ENCODE peak calls at places on chromosomes 13 and 19, in six cellular contexts. C is hepatocyte, X is PC-3, K is GM23248, M is MM.1S, F is OCI-LY7. Q is an unnamed sample. For H3K4me1, the result is how much of the 10 kb centered on the place peaks cover.

GRCh38 chr19:40686882-40687524 is 3.4 kb downstream of the NUMBL start:
- DNase-seq in K (no peak), X (no peak), F (no peak), M (no peak), C (no peak), Q (no peak)

GRCh38 chr19:7007859-7008258 is 13.4 kb downstream of the MBD3L2B start:
- DNase-seq in F (peak), K (no peak), M (no peak), C (no peak), X (no peak), Q (no peak)

GRCh38 chr13:42996584-42996983 is 4.5 kb upstream of the EPSTI1 start:
- DNase-seq in M (no peak), K (peak), C (no peak), X (peak), F (no peak), Q (no peak)

GRCh38 chr19:39631178-39631577 is 24.5 kb upstream of the LGALS16 start:
- DNase-seq in X (no peak), M (no peak), F (no peak), C (no peak), K (no peak), Q (peak)

GRCh38 chr19:38046254-38047047 is 139.4 kb downstream of the SIPA1L3 start:
- DNase-seq in C (no peak), X (no peak), K (no peak), F (peak), M (no peak), Q (no peak)

GRCh38 chr13:51311957-51312520 is 27.5 kb upstream of the SERPINE3 start:
- DNase-seq in C (no peak), K (no peak), X (no peak), M (no peak), F (no peak), Q (no peak)

GRCh38 chr19:35718345-35719041 is 690 bp downstream of the KMT2B start:
- DNase-seq in K (peak), F (peak), X (peak), C (peak), M (peak), Q (peak)

GRCh38 chr13:92297971-92298942 is 899.8 kb downstream of the GPC5 start:
- DNase-seq in M (no peak), F (no peak), K (no peak), C (no peak), X (no peak), Q (peak)

GRCh38 chr19:17243854-17244617 is 1.7 kb downstream of the NR2F6 start:
- DNase-seq in C (peak), X (peak), M (no peak), K (peak), F (peak), Q (peak)

GRCh38 chr19:46471116-46471733 is at the start of gene PNMA8A:
- DNase-seq in C (peak), M (no peak), X (no peak), K (peak), F (no peak), Q (peak)

GRCh38 chr19:294819-295686 is 3.9 kb upstream of the PLPP2 start:
- DNase-seq in C (peak), M (peak), X (no peak), K (peak), F (peak), Q (peak)

GRCh38 chr19:32012886-32013635 is 332.3 kb upstream of the ZNF507 start:
- DNase-seq in X (no peak), F (no peak), K (no peak), M (no peak), C (no peak), Q (no peak)

GRCh38 chr13:56216221-56216620 is 924.5 kb upstream of the PRR20A start:
- DNase-seq in X (no peak), C (no peak), M (no peak), F (no peak), K (no peak), Q (no peak)

GRCh38 chr13:81493144-81493543 is 1152.2 kb upstream of the SPRY2 start:
- DNase-seq in F (no peak), M (no peak), C (peak), K (no peak), X (no peak), Q (no peak)

GRCh38 chr13:72221276-72221962 is 354.4 kb upstream of the DACH1 start:
- DNase-seq in K (no peak), X (peak), M (peak), C (peak), F (peak), Q (peak)

GRCh38 chr13:32829676-32830091 is 186.5 kb upstream of the KL start:
- DNase-seq in F (no peak), C (peak), K (peak), X (peak), M (peak), Q (no peak)

GRCh38 chr19:1266116-1266817 is 2.9 kb upstream of the CIRBP start:
- DNase-seq in X (peak), K (peak), F (peak), C (peak), M (peak), Q (peak)

GRCh38 chr13:73820285-73820684 is 313.9 kb downstream of the KLF12 start:
- DNase-seq in F (no peak), K (no peak), M (no peak), C (no peak), X (no peak), Q (no peak)

GRCh38 chr19:47863514-47863936 is 4.5 kb downstream of the TPRX2 start:
- DNase-seq in X (peak), F (peak), C (peak), K (peak), M (peak), Q (peak)

GRCh38 chr19:11792942-11793341 is 5.4 kb upstream of the ZNF491 start:
- DNase-seq in M (no peak), C (no peak), X (no peak), K (no peak), F (no peak), Q (no peak)

GRCh38 chr19:56740478-56740877 is 68.9 kb upstream of the ZNF835 start:
- DNase-seq in X (no peak), C (no peak), F (no peak), K (no peak), M (no peak), Q (no peak)

GRCh38 chr13:112704634-112705145 is 14.9 kb downstream of the ATP11A start:
- DNase-seq in C (no peak), F (no peak), K (no peak), M (no peak), X (no peak), Q (no peak)

GRCh38 chr13:21232196-21232595 is 55.7 kb downstream of the MRPL57 start:
- DNase-seq in K (peak), C (peak), M (no peak), X (no peak), F (no peak), Q (peak)

GRCh38 chr13:48585456-48585840 is 52.6 kb upstream of the RCBTB2 start:
- DNase-seq in M (no peak), X (peak), C (no peak), K (peak), F (no peak), Q (peak)

GRCh38 chr13:38044067-38044466 is 174.5 kb upstream of the TRPC4 start:
- DNase-seq in M (no peak), C (no peak), K (no peak), X (no peak), F (no peak), Q (no peak)

GRCh38 chr13:38046049-38046376 is 176.4 kb upstream of the TRPC4 start:
- DNase-seq in C (no peak), K (no peak), M (no peak), F (no peak), X (no peak), Q (no peak)

GRCh38 chr13:38042771-38043170 is 173.2 kb upstream of the TRPC4 start:
- DNase-seq in X (no peak), C (no peak), K (peak), F (no peak), M (no peak), Q (no peak)

DNA sequence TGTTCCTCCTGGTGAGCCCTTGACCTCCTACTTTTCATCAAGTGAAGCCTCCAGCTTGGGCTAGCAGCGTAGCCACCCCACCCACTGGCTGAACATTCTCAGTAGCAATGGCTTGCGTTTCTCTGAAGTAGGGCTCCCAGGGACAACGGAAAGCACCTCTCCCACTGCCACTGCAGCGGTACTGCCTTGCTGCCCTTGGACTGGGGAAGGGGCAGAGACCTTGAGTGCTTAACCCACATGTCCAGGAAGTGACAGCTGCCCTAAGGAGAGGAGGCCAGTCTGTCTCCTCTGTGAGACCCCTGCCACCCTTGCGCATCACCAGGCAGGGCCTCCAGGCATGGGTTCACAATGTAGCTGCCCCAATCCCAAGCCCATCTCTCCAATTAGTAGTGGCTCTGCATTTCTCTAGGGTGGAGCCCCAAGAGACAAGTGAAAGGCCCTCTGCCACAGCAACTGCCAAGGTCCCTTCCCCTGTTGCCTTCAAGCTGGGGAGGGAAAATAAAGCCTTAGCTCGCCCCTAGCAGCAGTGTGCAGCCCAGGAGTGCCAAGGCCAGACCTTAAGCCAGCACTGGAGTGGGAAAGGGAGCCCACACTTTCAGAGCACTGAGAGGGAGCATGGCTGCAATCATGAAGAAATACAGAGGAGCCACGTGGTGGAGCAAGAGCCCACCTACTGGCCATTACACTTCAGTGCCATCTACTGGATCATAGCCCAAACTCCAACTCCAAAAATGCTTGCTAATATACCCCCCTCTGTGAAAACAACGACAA is 175.9 kb upstream of the TRPC4 start:
- DNase-seq in F (peak), M (peak), C (peak), K (peak), X (peak), Q (peak)
- H2AFZ ChIP-seq in F (peak), M (peak), C (no peak), K (peak), X (peak), Q (peak)

GRCh38 chr13:27925220-27925991 is 5.6 kb downstream of the PDX1 start:
- DNase-seq in K (no peak), X (no peak), M (no peak), F (no peak), C (no peak), Q (no peak)

GRCh38 chr13:27923794-27924528 is 4.2 kb downstream of the PDX1 start:
- DNase-seq in K (no peak), M (no peak), F (no peak), X (no peak), C (no peak), Q (peak)

GRCh38 chr13:27926644-27927434 is 7.0 kb downstream of the PDX1 start:
- DNase-seq in M (no peak), K (peak), X (no peak), F (no peak), C (no peak), Q (peak)

GRCh38 chr13:27922974-27923612 is 3.3 kb downstream of the PDX1 start:
- DNase-seq in M (no peak), K (no peak), C (no peak), F (no peak), X (no peak), Q (peak)

DNA sequence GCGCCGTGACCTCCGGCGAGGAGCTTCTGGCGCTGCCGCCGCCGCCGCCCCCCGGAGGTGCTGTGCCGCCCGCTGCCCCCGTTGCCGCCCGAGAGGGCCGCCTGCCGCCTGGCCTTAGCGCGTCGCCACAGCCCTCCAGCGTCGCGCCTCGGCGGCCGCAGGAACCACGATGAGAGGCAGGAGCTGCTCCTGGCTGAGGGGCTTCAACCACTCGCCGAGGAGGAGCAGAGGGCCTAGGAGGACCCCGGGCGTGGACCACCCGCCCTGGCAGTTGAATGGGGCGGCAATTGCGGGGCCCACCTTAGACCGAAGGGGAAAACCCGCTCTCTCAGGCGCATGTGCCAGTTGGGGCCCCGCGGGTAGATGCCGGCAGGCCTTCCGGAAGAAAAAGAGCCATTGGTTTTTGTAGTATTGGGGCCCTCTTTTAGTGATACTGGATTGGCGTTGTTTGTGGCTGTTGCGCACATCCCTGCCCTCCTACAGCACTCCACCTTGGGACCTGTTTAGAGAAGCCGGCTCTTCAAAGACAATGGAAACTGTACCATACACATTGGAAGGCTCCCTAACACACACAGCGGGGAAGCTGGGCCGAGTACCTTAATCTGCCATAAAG is 4.8 kb downstream of the PDX1 start:
- DNase-seq in C (no peak), M (no peak), F (no peak), X (no peak), K (no peak), Q (peak)
- TF ChIP-seq EZH2phosphoT487 in C (no peak), M (no peak), F (no peak), X (no peak), K (peak), Q (peak)

DNA sequence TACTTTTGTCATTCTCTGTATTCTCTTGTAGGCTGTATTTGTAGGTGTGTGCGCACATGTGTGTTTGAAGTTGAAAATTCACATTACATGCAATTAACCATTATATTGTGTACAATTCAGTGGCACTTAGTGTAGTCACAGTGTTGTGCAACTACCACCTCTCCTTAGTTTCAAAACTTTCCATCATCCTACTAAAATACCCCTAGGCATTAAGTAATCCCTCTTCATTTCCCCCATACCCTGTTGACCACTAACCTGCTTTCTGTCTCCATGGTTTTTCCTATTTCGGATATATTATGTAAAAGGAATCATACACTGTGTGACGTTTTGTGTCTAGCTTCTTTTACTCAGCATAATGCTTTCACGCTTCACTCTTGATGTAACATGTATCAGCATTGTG is 16.1 kb downstream of the LSM14A start:
- DNase-seq in M (no peak), F (no peak), K (peak), C (no peak), X (no peak), Q (no peak)
- H3K4me1 ChIP-seq in M (under half), F (half or more), K (under half), C (under half), X (under half), Q (under half)

DNA sequence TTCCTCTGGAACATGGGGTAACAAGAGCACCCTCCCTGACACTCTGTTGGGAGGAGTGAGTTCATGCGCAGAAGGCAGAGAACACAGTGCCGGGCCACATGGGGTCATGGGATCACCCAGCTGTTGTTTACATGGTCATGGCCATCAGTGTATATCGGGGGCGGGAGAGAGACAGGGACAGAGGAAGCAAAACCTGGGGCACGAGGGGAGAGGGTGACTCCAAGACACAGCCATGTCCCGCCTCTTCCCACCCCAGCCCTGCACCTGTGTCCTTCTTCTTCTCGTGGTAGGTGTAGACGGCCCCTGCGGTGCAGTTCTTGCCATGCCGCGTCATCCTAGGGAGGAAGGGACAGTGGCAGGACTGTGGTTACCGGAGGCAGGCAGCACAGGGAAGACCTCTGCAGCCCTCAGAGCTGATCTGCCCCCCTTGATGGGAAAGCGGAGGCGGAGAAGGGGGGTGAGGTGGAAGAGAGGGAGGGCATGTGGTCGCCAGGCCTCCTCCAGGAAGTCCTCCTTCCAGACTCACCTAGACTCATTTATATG is 19.9 kb downstream of the NOSIP start:
- DNase-seq in C (no peak), K (no peak), X (no peak), F (no peak), M (no peak), Q (no peak)
- H2AFZ ChIP-seq in C (no peak), K (no peak), X (no peak), F (no peak), M (no peak), Q (no peak)

DNA sequence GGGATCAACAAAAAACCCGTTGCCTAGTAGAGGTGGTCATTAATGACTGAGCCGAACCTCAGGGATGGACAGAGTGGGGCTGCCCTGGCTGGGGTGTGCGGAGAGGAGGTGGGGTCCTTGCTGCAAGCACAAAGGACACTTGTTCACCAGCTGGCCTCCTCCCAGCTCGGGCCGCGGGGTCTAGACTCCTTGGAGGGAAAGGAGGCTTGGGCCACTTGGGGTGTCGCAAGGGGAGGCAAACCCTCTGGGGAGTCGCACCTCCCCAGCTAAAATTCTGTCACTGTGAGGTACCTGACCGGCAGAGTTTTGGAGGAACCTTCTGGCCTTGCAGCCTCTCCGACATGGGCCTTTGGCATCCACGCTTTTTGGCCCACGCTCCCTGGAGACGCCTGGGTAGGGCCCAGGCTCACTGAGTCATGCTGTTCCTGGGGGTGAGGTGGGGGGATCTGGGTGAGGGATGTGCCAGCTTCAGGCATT is 8.2 kb downstream of the KLHL26 start:
- DNase-seq in K (peak), M (no peak), X (no peak), F (no peak), C (no peak), Q (no peak)
- TF ChIP-seq EZH2phosphoT487 in K (no peak), M (no peak), X (no peak), F (no peak), C (no peak), Q (no peak)

GRCh38 chr19:29947871-29948270 is 5.8 kb downstream of the URI1 start:
- DNase-seq in X (no peak), F (no peak), C (no peak), M (no peak), K (no peak), Q (no peak)
- H3K4me1 ChIP-seq in X (under half), F (under half), C (under half), M (under half), K (under half), Q (under half)

DNA sequence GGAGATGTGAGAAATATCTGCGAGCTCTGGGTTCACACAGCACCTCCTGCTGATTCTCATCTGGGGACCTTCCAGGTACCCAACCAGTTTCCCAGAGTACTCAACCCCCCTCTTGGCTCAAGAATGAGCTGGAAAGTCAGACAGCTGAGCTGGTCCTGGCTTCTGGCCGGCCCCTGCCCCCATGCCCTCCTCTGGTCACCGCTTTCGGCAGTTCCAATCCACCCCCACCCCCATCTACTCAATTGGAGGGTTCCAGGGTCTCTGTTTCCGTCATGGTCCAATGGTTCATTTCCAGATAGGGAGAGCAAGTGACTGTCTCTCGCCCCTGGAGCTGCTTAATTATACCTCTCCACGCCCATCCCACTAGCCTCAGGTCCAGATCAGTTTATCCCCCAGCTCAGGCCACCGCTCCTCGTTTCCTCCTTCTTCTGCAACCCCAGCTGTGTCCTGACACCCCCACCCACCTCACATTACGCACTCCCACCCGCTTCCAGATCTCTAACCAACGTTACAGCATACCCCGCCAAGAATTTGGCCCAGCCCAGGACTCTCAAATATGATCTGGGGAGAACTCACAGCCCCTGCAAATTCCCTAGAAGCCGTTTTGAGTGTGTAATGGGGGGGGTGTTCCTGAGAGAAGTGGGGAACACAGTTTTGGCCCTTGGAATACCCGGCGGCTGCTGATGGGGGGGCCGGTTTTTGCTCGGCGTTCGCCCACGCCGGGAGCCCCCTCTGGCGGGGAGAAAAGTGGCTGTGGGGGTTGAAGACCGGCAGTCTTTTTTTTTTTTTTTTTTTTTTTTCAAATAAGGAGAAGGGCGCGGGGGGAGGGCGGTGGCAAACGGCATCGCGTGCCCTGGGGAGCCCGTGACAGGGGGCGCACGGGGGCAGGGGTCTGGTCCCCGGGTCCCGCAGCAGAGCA is 1.8 kb upstream of the PDE4A start:
- DNase-seq in M (no peak), K (peak), F (peak), C (peak), X (no peak), Q (peak)
- H2AFZ ChIP-seq in M (no peak), K (no peak), F (no peak), C (no peak), X (no peak), Q (peak)

DNA sequence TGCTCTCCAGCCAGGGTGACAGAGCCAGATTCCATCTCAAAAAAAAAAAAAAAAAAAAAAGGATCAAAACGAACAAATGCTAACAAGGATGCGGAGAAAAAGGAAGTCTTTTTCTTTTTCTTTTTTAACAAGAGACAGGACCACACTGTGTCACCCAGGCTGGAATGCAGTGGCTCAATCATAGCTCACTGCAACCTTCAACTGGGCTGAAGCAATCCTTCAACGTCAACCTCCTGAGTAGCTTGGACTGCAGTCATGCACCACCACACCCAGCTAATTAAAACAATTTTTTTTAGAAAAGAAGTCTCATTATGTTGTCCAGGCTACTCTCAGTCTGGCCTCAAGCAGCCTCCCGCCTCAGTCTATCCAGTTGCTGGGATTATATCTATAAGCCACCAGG is 20.8 kb upstream of the OR7A17 start:
- DNase-seq in M (no peak), F (no peak), C (no peak), X (no peak), K (no peak), Q (no peak)
- TF ChIP-seq EZH2phosphoT487 in M (no peak), F (no peak), C (no peak), X (no peak), K (no peak), Q (no peak)

Q was measured in GM23338.